ENCODE peak calls at places on chromosomes 13 and 19, in six cellular contexts. C is BJ; E is sigmoid colon; L is uterus; B is CD4-positive, alpha-beta T cell; X is omental fat pad. V is an unnamed sample.
A peak's percentile ranks its signal among the peaks of the same experiment; 100 is the strongest.

GRCh38 chr19:34639491-34640085 is 37.4 kb downstream of the SCGB2B2 start:
- DNase-seq in E (no peak), L (no peak), B (peak; percentile 72), C (no peak), X (no peak), V (peak; percentile 50)

GRCh38 chr19:17562097-17562496 is 6.6 kb downstream of the COLGALT1 start:
- DNase-seq in X (no peak), L (no peak), C (no peak), E (no peak), B (no peak), V (no peak)

GRCh38 chr13:50080856-50081105 is 65.5 kb downstream of the KCNRG start:
- DNase-seq in X (no peak), E (no peak), C (no peak), L (no peak), B (no peak), V (peak; percentile 22)

GRCh38 chr13:46893820-46894533 is 2.9 kb downstream of the HTR2A start:
- DNase-seq in C (no peak), E (peak; percentile 78), B (peak; percentile 55), L (peak; percentile 78), X (peak; percentile 39), V (peak; percentile 82)

GRCh38 chr13:32017449-32017848 is 14.1 kb upstream of the FRY start:
- DNase-seq in B (no peak), E (no peak), C (no peak), L (no peak), X (no peak), V (no peak)

GRCh38 chr13:52001120-52001731 is 10.0 kb downstream of the ATP7B start:
- DNase-seq in L (no peak), B (no peak), X (no peak), C (no peak), E (no peak), V (peak; percentile 73)

GRCh38 chr19:37938379-37938778 is 31.4 kb downstream of the SIPA1L3 start:
- DNase-seq in B (no peak), L (no peak), X (no peak), E (no peak), C (no peak), V (no peak)

GRCh38 chr19:49486710-49487276 is 615 bp upstream of the RPL13A start:
- DNase-seq in X (no peak), E (peak; percentile 80), L (no peak), B (no peak), C (no peak), V (no peak)

GRCh38 chr13:64855506-64855905 is 2374.6 kb downstream of the PCDH9 start:
- DNase-seq in C (no peak), B (no peak), E (no peak), X (no peak), L (no peak), V (no peak)

GRCh38 chr19:33465371-33465770 is 56.2 kb downstream of the PEPD start:
- DNase-seq in C (no peak), L (no peak), X (no peak), B (no peak), E (no peak), V (no peak)

GRCh38 chr19:3110126-3110825 is 16.1 kb downstream of the GNA11 start:
- DNase-seq in C (no peak), E (no peak), L (no peak), B (no peak), X (no peak), V (no peak)

GRCh38 chr13:24230428-24231072 is 70.0 kb downstream of the SPATA13 start:
- DNase-seq in X (no peak), E (no peak), B (no peak), C (no peak), L (no peak), V (no peak)

GRCh38 chr13:32023698-32024097 is 7.9 kb upstream of the FRY start:
- DNase-seq in C (no peak), L (no peak), E (no peak), X (no peak), B (no peak), V (no peak)

GRCh38 chr19:46913852-46914430 is 53.1 kb downstream of the ARHGAP35 start:
- DNase-seq in E (no peak), B (no peak), L (no peak), X (no peak), C (no peak), V (peak; percentile 28)

GRCh38 chr13:109669956-109670355 is 116.4 kb downstream of the IRS2 start:
- DNase-seq in L (no peak), X (no peak), B (no peak), C (no peak), E (no peak), V (no peak)

GRCh38 chr13:38990693-38991092 is at the start of gene STOML3:
- DNase-seq in L (no peak), E (no peak), X (no peak), C (no peak), B (no peak), V (no peak)

GRCh38 chr19:48190288-48191284 is 20.1 kb downstream of the ZSWIM9 start:
- DNase-seq in C (no peak), B (peak; percentile 43), L (no peak), X (no peak), E (peak; percentile 29), V (peak; percentile 55)

GRCh38 chr19:40662925-40663711 is 27.3 kb downstream of the NUMBL start:
- DNase-seq in C (no peak), X (peak; percentile 85), B (peak; percentile 91), E (peak; percentile 96), L (peak; percentile 96), V (peak; percentile 94)
- TF ChIP-seq CTCF in C (peak; percentile 91), X (no peak), B (peak; percentile 90), E (peak; percentile 97), L (no peak), V (no peak)

GRCh38 chr13:34863360-34864135 is 78.5 kb upstream of the NBEA start:
- DNase-seq in L (no peak), B (no peak), C (peak; percentile 85), X (no peak), E (no peak), V (no peak)

GRCh38 chr13:34864650-34865049 is 77.4 kb upstream of the NBEA start:
- DNase-seq in E (no peak), C (no peak), L (peak; percentile 16), X (no peak), B (no peak), V (no peak)

GRCh38 chr13:34869737-34870136 is 72.3 kb upstream of the NBEA start:
- DNase-seq in X (no peak), B (no peak), C (no peak), L (no peak), E (no peak), V (no peak)

GRCh38 chr13:34867590-34867989 is 74.5 kb upstream of the NBEA start:
- DNase-seq in L (no peak), E (no peak), B (no peak), X (no peak), C (no peak), V (no peak)
- TF ChIP-seq CTCF in L (no peak), E (no peak), B (no peak), X (no peak), C (no peak), V (no peak)

GRCh38 chr13:68927387-68928026 is 1180.1 kb upstream of the ATXN8OS start:
- DNase-seq in L (no peak), B (no peak), C (no peak), E (no peak), X (no peak), V (no peak)
- TF ChIP-seq CTCF in L (no peak), B (no peak), C (no peak), E (no peak), X (no peak), V (peak; percentile 51)

GRCh38 chr13:111114362-111115050 is 604 bp upstream of the ARHGEF7 start:
- DNase-seq in L (peak; percentile 51), E (peak; percentile 75), X (no peak), C (no peak), B (no peak), V (peak; percentile 48)

GRCh38 chr13:111117289-111117688 is 2.2 kb downstream of the ARHGEF7 start:
- DNase-seq in C (no peak), X (no peak), L (no peak), B (no peak), E (no peak), V (no peak)

GRCh38 chr13:111116830-111117229 is 1.7 kb downstream of the ARHGEF7 start:
- DNase-seq in E (no peak), L (no peak), B (no peak), X (no peak), C (peak; percentile 31), V (no peak)

GRCh38 chr13:111115841-111116500 is 861 bp downstream of the ARHGEF7 start:
- DNase-seq in B (no peak), E (no peak), X (no peak), C (peak; percentile 86), L (peak; percentile 72), V (no peak)

GRCh38 chr13:111115051-111115840 is at the start of gene ARHGEF7:
- DNase-seq in C (no peak), L (peak; percentile 45), E (no peak), B (no peak), X (no peak), V (peak; percentile 65)
- TF ChIP-seq CTCF in C (no peak), L (no peak), E (no peak), B (no peak), X (no peak), V (no peak)

GRCh38 chr13:86976521-86977324 is 694.4 kb upstream of the SLITRK5 start:
- DNase-seq in E (no peak), B (no peak), L (no peak), X (no peak), C (no peak), V (no peak)

GRCh38 chr13:86974251-86974994 is 696.7 kb upstream of the SLITRK5 start:
- DNase-seq in C (no peak), X (no peak), E (no peak), B (no peak), L (no peak), V (no peak)

DNA sequence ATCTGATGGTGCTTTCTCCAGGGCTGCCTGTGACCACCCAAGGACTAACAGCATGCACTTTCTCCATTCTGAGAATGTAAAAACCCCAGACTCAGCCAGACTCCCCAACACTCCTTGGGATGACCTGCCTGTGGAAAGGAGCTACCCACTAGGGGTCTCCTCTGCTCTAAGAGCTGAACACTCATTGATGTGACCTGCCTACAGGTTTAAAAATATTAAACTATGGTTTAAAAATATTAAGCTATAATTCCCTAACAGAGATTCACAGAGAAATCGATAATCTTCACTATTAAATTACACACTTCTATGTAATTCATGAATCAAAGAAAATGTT is 696.2 kb upstream of the SLITRK5 start:
- DNase-seq in X (no peak), C (no peak), L (no peak), E (no peak), B (no peak), V (no peak)
- TF ChIP-seq CTCF in X (no peak), C (no peak), L (no peak), E (no peak), B (no peak), V (no peak)

GRCh38 chr19:43425567-43426392 is 11.1 kb downstream of the TEX101 start:
- DNase-seq in X (no peak), L (no peak), B (no peak), E (peak; percentile 26), C (no peak), V (no peak)
- TF ChIP-seq CTCF in X (no peak), L (no peak), B (peak; percentile 24), E (no peak), C (peak; percentile 70), V (peak; percentile 31)